ENCODE peak calls at places on chromosomes 6 and 20, in nine cellular contexts. One of them, this sample, is unnamed.

GRCh38 chr6:5173862-5174643 is 86.7 kb downstream of the LYRM4 start:
- DNase-seq in KBM-7: peak
- DNase-seq in NCI-H510A treated with DMSO at 0.1 percent for 48 hours: peak
- DNase-seq in SHP77: no peak
- DNase-seq in GM13977: peak
- DNase-seq in aorta: no peak
- DNase-seq in D341Med: no peak
- DNase-seq in mesendoderm: no peak
- DNase-seq in Right ventricle myocardium superior: no peak
- DNase-seq in this sample: no peak

GRCh38 chr20:37922016-37922415 is 19.1 kb downstream of the VSTM2L start:
- DNase-seq in KBM-7: no peak
- DNase-seq in NCI-H510A treated with DMSO at 0.1 percent for 48 hours: no peak
- DNase-seq in SHP77: no peak
- DNase-seq in GM13977: peak
- DNase-seq in aorta: no peak
- DNase-seq in D341Med: no peak
- DNase-seq in mesendoderm: no peak
- DNase-seq in Right ventricle myocardium superior: no peak
- DNase-seq in this sample: no peak

GRCh38 chr20:24212494-24212893 is 223.9 kb upstream of the GGTLC1 start:
- DNase-seq in KBM-7: no peak
- DNase-seq in NCI-H510A treated with DMSO at 0.1 percent for 48 hours: no peak
- DNase-seq in SHP77: no peak
- DNase-seq in GM13977: no peak
- DNase-seq in aorta: no peak
- DNase-seq in D341Med: no peak
- DNase-seq in mesendoderm: no peak
- DNase-seq in Right ventricle myocardium superior: no peak
- DNase-seq in this sample: no peak

GRCh38 chr6:14738933-14739332 is 506.9 kb upstream of the JARID2 start:
- DNase-seq in KBM-7: peak
- DNase-seq in NCI-H510A treated with DMSO at 0.1 percent for 48 hours: peak
- DNase-seq in SHP77: no peak
- DNase-seq in GM13977: no peak
- DNase-seq in aorta: no peak
- DNase-seq in D341Med: no peak
- DNase-seq in mesendoderm: no peak
- DNase-seq in Right ventricle myocardium superior: no peak
- DNase-seq in this sample: no peak

GRCh38 chr6:81331526-81331925 is 421.0 kb downstream of the TENT5A start:
- DNase-seq in KBM-7: no peak
- DNase-seq in NCI-H510A treated with DMSO at 0.1 percent for 48 hours: no peak
- DNase-seq in SHP77: no peak
- DNase-seq in GM13977: no peak
- DNase-seq in aorta: no peak
- DNase-seq in D341Med: no peak
- DNase-seq in mesendoderm: no peak
- DNase-seq in Right ventricle myocardium superior: no peak
- DNase-seq in this sample: no peak

GRCh38 chr20:63518946-63519764 is 1.4 kb upstream of the PPDPF start:
- DNase-seq in KBM-7: no peak
- DNase-seq in NCI-H510A treated with DMSO at 0.1 percent for 48 hours: no peak
- DNase-seq in SHP77: no peak
- DNase-seq in GM13977: no peak
- DNase-seq in aorta: peak
- DNase-seq in D341Med: peak
- DNase-seq in mesendoderm: no peak
- DNase-seq in Right ventricle myocardium superior: peak
- DNase-seq in this sample: no peak

GRCh38 chr6:20483902-20484497 is 50.3 kb upstream of the CDKAL1 start:
- DNase-seq in KBM-7: no peak
- DNase-seq in NCI-H510A treated with DMSO at 0.1 percent for 48 hours: no peak
- DNase-seq in SHP77: no peak
- DNase-seq in GM13977: no peak
- DNase-seq in aorta: no peak
- DNase-seq in D341Med: no peak
- DNase-seq in mesendoderm: peak
- DNase-seq in Right ventricle myocardium superior: no peak
- DNase-seq in this sample: no peak

GRCh38 chr20:51426879-51427624 is 115.5 kb downstream of the NFATC2 start:
- DNase-seq in KBM-7: no peak
- DNase-seq in NCI-H510A treated with DMSO at 0.1 percent for 48 hours: no peak
- DNase-seq in SHP77: no peak
- DNase-seq in GM13977: no peak
- DNase-seq in aorta: no peak
- DNase-seq in D341Med: no peak
- DNase-seq in mesendoderm: no peak
- DNase-seq in Right ventricle myocardium superior: no peak
- DNase-seq in this sample: no peak

GRCh38 chr6:157265630-157266029 is 57.7 kb downstream of the TMEM242 start:
- DNase-seq in KBM-7: no peak
- DNase-seq in NCI-H510A treated with DMSO at 0.1 percent for 48 hours: peak
- DNase-seq in SHP77: peak
- DNase-seq in GM13977: no peak
- DNase-seq in aorta: peak
- DNase-seq in D341Med: no peak
- DNase-seq in mesendoderm: no peak
- DNase-seq in Right ventricle myocardium superior: no peak
- DNase-seq in this sample: no peak

GRCh38 chr20:33857722-33858563 is 46.8 kb downstream of the CHMP4B start:
- DNase-seq in KBM-7: no peak
- DNase-seq in NCI-H510A treated with DMSO at 0.1 percent for 48 hours: no peak
- DNase-seq in SHP77: no peak
- DNase-seq in GM13977: no peak
- DNase-seq in aorta: no peak
- DNase-seq in D341Med: no peak
- DNase-seq in mesendoderm: no peak
- DNase-seq in Right ventricle myocardium superior: no peak
- DNase-seq in this sample: no peak

GRCh38 chr6:25882066-25882496 is 8.0 kb upstream of the SLC17A3 start:
- DNase-seq in KBM-7: no peak
- DNase-seq in NCI-H510A treated with DMSO at 0.1 percent for 48 hours: no peak
- DNase-seq in SHP77: no peak
- DNase-seq in GM13977: no peak
- DNase-seq in aorta: peak
- DNase-seq in D341Med: no peak
- DNase-seq in mesendoderm: peak
- DNase-seq in Right ventricle myocardium superior: peak
- DNase-seq in this sample: no peak

GRCh38 chr20:44118185-44119034 is 68.6 kb downstream of the JPH2 start:
- DNase-seq in KBM-7: no peak
- DNase-seq in NCI-H510A treated with DMSO at 0.1 percent for 48 hours: no peak
- DNase-seq in SHP77: no peak
- DNase-seq in GM13977: no peak
- DNase-seq in aorta: no peak
- DNase-seq in D341Med: no peak
- DNase-seq in mesendoderm: no peak
- DNase-seq in Right ventricle myocardium superior: no peak
- DNase-seq in this sample: no peak

GRCh38 chr6:144447487-144447886 is 162.4 kb downstream of the UTRN start:
- DNase-seq in KBM-7: no peak
- DNase-seq in NCI-H510A treated with DMSO at 0.1 percent for 48 hours: no peak
- DNase-seq in SHP77: no peak
- DNase-seq in GM13977: no peak
- DNase-seq in aorta: no peak
- DNase-seq in D341Med: no peak
- DNase-seq in mesendoderm: no peak
- DNase-seq in Right ventricle myocardium superior: no peak
- DNase-seq in this sample: no peak

GRCh38 chr6:85363870-85364269 is 86.0 kb upstream of the NT5E start:
- DNase-seq in KBM-7: no peak
- DNase-seq in NCI-H510A treated with DMSO at 0.1 percent for 48 hours: no peak
- DNase-seq in SHP77: no peak
- DNase-seq in GM13977: no peak
- DNase-seq in aorta: no peak
- DNase-seq in D341Med: no peak
- DNase-seq in mesendoderm: no peak
- DNase-seq in Right ventricle myocardium superior: no peak
- DNase-seq in this sample: no peak

GRCh38 chr6:25503686-25504085 is 148.3 kb upstream of the SCGN start:
- DNase-seq in KBM-7: no peak
- DNase-seq in NCI-H510A treated with DMSO at 0.1 percent for 48 hours: no peak
- DNase-seq in SHP77: no peak
- DNase-seq in GM13977: no peak
- DNase-seq in aorta: no peak
- DNase-seq in D341Med: no peak
- DNase-seq in mesendoderm: no peak
- DNase-seq in Right ventricle myocardium superior: no peak
- DNase-seq in this sample: no peak

GRCh38 chr20:46767127-46767761 is 57.8 kb downstream of the SLC2A10 start:
- DNase-seq in KBM-7: peak
- DNase-seq in NCI-H510A treated with DMSO at 0.1 percent for 48 hours: peak
- DNase-seq in SHP77: peak
- DNase-seq in GM13977: peak
- DNase-seq in aorta: no peak
- DNase-seq in D341Med: peak
- DNase-seq in mesendoderm: peak
- DNase-seq in Right ventricle myocardium superior: no peak
- DNase-seq in this sample: no peak

GRCh38 chr6:42226251-42227143 is 8.8 kb upstream of the MRPS10 start:
- DNase-seq in KBM-7: no peak
- DNase-seq in NCI-H510A treated with DMSO at 0.1 percent for 48 hours: no peak
- DNase-seq in SHP77: no peak
- DNase-seq in GM13977: no peak
- DNase-seq in aorta: no peak
- DNase-seq in D341Med: no peak
- DNase-seq in mesendoderm: peak
- DNase-seq in Right ventricle myocardium superior: no peak
- DNase-seq in this sample: peak

GRCh38 chr6:14661188-14661587 is 543.6 kb downstream of the CD83 start:
- DNase-seq in KBM-7: peak
- DNase-seq in NCI-H510A treated with DMSO at 0.1 percent for 48 hours: no peak
- DNase-seq in SHP77: no peak
- DNase-seq in GM13977: no peak
- DNase-seq in aorta: no peak
- DNase-seq in D341Med: no peak
- DNase-seq in mesendoderm: no peak
- DNase-seq in Right ventricle myocardium superior: no peak
- DNase-seq in this sample: no peak

GRCh38 chr20:38350879-38351775 is 4.8 kb downstream of the LBP start:
- DNase-seq in KBM-7: no peak
- DNase-seq in NCI-H510A treated with DMSO at 0.1 percent for 48 hours: no peak
- DNase-seq in SHP77: no peak
- DNase-seq in GM13977: no peak
- DNase-seq in aorta: peak
- DNase-seq in D341Med: no peak
- DNase-seq in mesendoderm: no peak
- DNase-seq in Right ventricle myocardium superior: peak
- DNase-seq in this sample: no peak

GRCh38 chr20:32037929-32038328 is 14.1 kb upstream of the HCK start:
- DNase-seq in KBM-7: peak
- DNase-seq in NCI-H510A treated with DMSO at 0.1 percent for 48 hours: no peak
- DNase-seq in SHP77: no peak
- DNase-seq in GM13977: no peak
- DNase-seq in aorta: no peak
- DNase-seq in D341Med: no peak
- DNase-seq in mesendoderm: no peak
- DNase-seq in Right ventricle myocardium superior: no peak
- DNase-seq in this sample: no peak

GRCh38 chr6:15754035-15754705 is 91.3 kb upstream of the DTNBP1 start:
- DNase-seq in KBM-7: peak
- DNase-seq in NCI-H510A treated with DMSO at 0.1 percent for 48 hours: no peak
- DNase-seq in SHP77: no peak
- DNase-seq in GM13977: no peak
- DNase-seq in aorta: no peak
- DNase-seq in D341Med: no peak
- DNase-seq in mesendoderm: peak
- DNase-seq in Right ventricle myocardium superior: no peak
- DNase-seq in this sample: no peak

GRCh38 chr20:47360489-47361267 is 4.2 kb upstream of the ZMYND8 start:
- DNase-seq in KBM-7: peak
- DNase-seq in NCI-H510A treated with DMSO at 0.1 percent for 48 hours: peak
- DNase-seq in SHP77: peak
- DNase-seq in GM13977: peak
- DNase-seq in aorta: peak
- DNase-seq in D341Med: no peak
- DNase-seq in mesendoderm: peak
- DNase-seq in Right ventricle myocardium superior: peak
- DNase-seq in this sample: peak

GRCh38 chr20:5652626-5653573 is 97.3 kb upstream of the SHLD1 start:
- DNase-seq in KBM-7: no peak
- DNase-seq in NCI-H510A treated with DMSO at 0.1 percent for 48 hours: no peak
- DNase-seq in SHP77: no peak
- DNase-seq in GM13977: no peak
- DNase-seq in aorta: no peak
- DNase-seq in D341Med: no peak
- DNase-seq in mesendoderm: no peak
- DNase-seq in Right ventricle myocardium superior: no peak
- DNase-seq in this sample: no peak

GRCh38 chr6:148747145-148747492 is 289 bp downstream of the UST start:
- DNase-seq in KBM-7: no peak
- DNase-seq in NCI-H510A treated with DMSO at 0.1 percent for 48 hours: peak
- DNase-seq in SHP77: no peak
- DNase-seq in GM13977: peak
- DNase-seq in aorta: peak
- DNase-seq in D341Med: peak
- DNase-seq in mesendoderm: no peak
- DNase-seq in Right ventricle myocardium superior: peak
- DNase-seq in this sample: peak

GRCh38 chr6:38025431-38025830 is 205.9 kb downstream of the ZFAND3 start:
- DNase-seq in KBM-7: no peak
- DNase-seq in NCI-H510A treated with DMSO at 0.1 percent for 48 hours: no peak
- DNase-seq in SHP77: no peak
- DNase-seq in GM13977: no peak
- DNase-seq in aorta: no peak
- DNase-seq in D341Med: no peak
- DNase-seq in mesendoderm: no peak
- DNase-seq in Right ventricle myocardium superior: no peak
- DNase-seq in this sample: no peak

GRCh38 chr6:41462980-41463930 is 82.9 kb upstream of the FOXP4 start:
- DNase-seq in KBM-7: peak
- DNase-seq in NCI-H510A treated with DMSO at 0.1 percent for 48 hours: no peak
- DNase-seq in SHP77: peak
- DNase-seq in GM13977: peak
- DNase-seq in aorta: peak
- DNase-seq in D341Med: no peak
- DNase-seq in mesendoderm: peak
- DNase-seq in Right ventricle myocardium superior: peak
- DNase-seq in this sample: peak

GRCh38 chr6:47435254-47435612 is 42.4 kb upstream of the CD2AP start:
- DNase-seq in KBM-7: no peak
- DNase-seq in NCI-H510A treated with DMSO at 0.1 percent for 48 hours: no peak
- DNase-seq in SHP77: no peak
- DNase-seq in GM13977: no peak
- DNase-seq in aorta: no peak
- DNase-seq in D341Med: no peak
- DNase-seq in mesendoderm: no peak
- DNase-seq in Right ventricle myocardium superior: no peak
- DNase-seq in this sample: no peak

GRCh38 chr6:132202569-132202968 is 198.7 kb downstream of the MOXD1 start:
- DNase-seq in KBM-7: no peak
- DNase-seq in NCI-H510A treated with DMSO at 0.1 percent for 48 hours: no peak
- DNase-seq in SHP77: no peak
- DNase-seq in GM13977: no peak
- DNase-seq in aorta: no peak
- DNase-seq in D341Med: no peak
- DNase-seq in mesendoderm: no peak
- DNase-seq in Right ventricle myocardium superior: no peak
- DNase-seq in this sample: no peak

GRCh38 chr6:158313989-158314388 is 1.7 kb downstream of the TULP4 start:
- DNase-seq in KBM-7: no peak
- DNase-seq in NCI-H510A treated with DMSO at 0.1 percent for 48 hours: no peak
- DNase-seq in SHP77: no peak
- DNase-seq in GM13977: peak
- DNase-seq in aorta: peak
- DNase-seq in D341Med: no peak
- DNase-seq in mesendoderm: no peak
- DNase-seq in Right ventricle myocardium superior: peak
- DNase-seq in this sample: no peak

GRCh38 chr6:154661751-154662150 is 71.5 kb upstream of the SCAF8 start:
- DNase-seq in KBM-7: peak
- DNase-seq in NCI-H510A treated with DMSO at 0.1 percent for 48 hours: no peak
- DNase-seq in SHP77: no peak
- DNase-seq in GM13977: no peak
- DNase-seq in aorta: no peak
- DNase-seq in D341Med: no peak
- DNase-seq in mesendoderm: no peak
- DNase-seq in Right ventricle myocardium superior: no peak
- DNase-seq in this sample: no peak

GRCh38 chr6:105192707-105193465 is 13.1 kb upstream of the POPDC3 start:
- DNase-seq in KBM-7: no peak
- DNase-seq in NCI-H510A treated with DMSO at 0.1 percent for 48 hours: no peak
- DNase-seq in SHP77: no peak
- DNase-seq in GM13977: no peak
- DNase-seq in aorta: no peak
- DNase-seq in D341Med: no peak
- DNase-seq in mesendoderm: no peak
- DNase-seq in Right ventricle myocardium superior: no peak
- DNase-seq in this sample: no peak